ENCODE peak calls at places on chromosomes 6 and 20, in six cellular contexts. K, S, C, E, A and M are unnamed samples.

GRCh38 chr20:6525447-6526303 is 241.8 kb upstream of the BMP2 start:
- DNase-seq in K (no peak), S (peak), C (no peak), E (peak), A (no peak), M (peak)

GRCh38 chr6:159233365-159234101 is 64.3 kb downstream of the FNDC1 start:
- DNase-seq in K (no peak), S (no peak), C (peak), E (no peak), A (no peak), M (peak)

GRCh38 chr20:51128198-51128597 is 105.3 kb upstream of the KCNG1 start:
- DNase-seq in K (no peak), S (peak), C (no peak), E (peak), A (no peak), M (peak)

GRCh38 chr6:150301871-150302800 is 66.7 kb upstream of the IYD start:
- DNase-seq in K (no peak), S (peak), C (no peak), E (peak), A (peak), M (no peak)

GRCh38 chr6:26383624-26384417 is 913 bp downstream of the BTN2A2 start:
- DNase-seq in K (no peak), S (peak), C (peak), E (peak), A (no peak), M (peak)

GRCh38 chr6:122997541-122998150 is 1.6 kb downstream of the CLVS2 start:
- DNase-seq in K (no peak), S (no peak), C (no peak), E (no peak), A (no peak), M (no peak)

GRCh38 chr20:14488756-14489479 is 151.5 kb upstream of the FLRT3 start:
- DNase-seq in K (no peak), S (no peak), C (no peak), E (no peak), A (no peak), M (no peak)

GRCh38 chr6:116973992-116974391 is 97.0 kb downstream of the RFX6 start:
- DNase-seq in K (no peak), S (no peak), C (no peak), E (no peak), A (no peak), M (no peak)

GRCh38 chr20:15930324-15931305 is 642.6 kb downstream of the KIF16B start:
- DNase-seq in K (peak), S (peak), C (no peak), E (peak), A (peak), M (no peak)

GRCh38 chr20:46164166-46164565 is 46.1 kb downstream of the CD40 start:
- DNase-seq in K (no peak), S (no peak), C (no peak), E (no peak), A (no peak), M (no peak)

GRCh38 chr20:60132827-60133549 is 174.8 kb downstream of the CDH26 start:
- DNase-seq in K (no peak), S (no peak), C (no peak), E (no peak), A (no peak), M (no peak)

GRCh38 chr20:39829255-39829654 is 859.8 kb downstream of the MAFB start:
- DNase-seq in K (peak), S (peak), C (peak), E (no peak), A (no peak), M (peak)

GRCh38 chr20:12925214-12925755 is 83.5 kb upstream of the SPTLC3 start:
- DNase-seq in K (peak), S (peak), C (peak), E (peak), A (peak), M (peak)

GRCh38 chr20:64228751-64229518 is 26.6 kb upstream of the PCMTD2 start:
- DNase-seq in K (no peak), S (no peak), C (no peak), E (no peak), A (no peak), M (no peak)

GRCh38 chr6:83055366-83055964 is 10.2 kb downstream of the UBE3D start:
- DNase-seq in K (peak), S (peak), C (peak), E (peak), A (peak), M (peak)

GRCh38 chr6:7909323-7910276 is 988 bp downstream of the TXNDC5 start:
- DNase-seq in K (peak), S (peak), C (peak), E (peak), A (peak), M (peak)

GRCh38 chr6:32057966-32058365 is 19.8 kb downstream of the CYP21A2 start:
- DNase-seq in K (no peak), S (no peak), C (no peak), E (no peak), A (no peak), M (no peak)

GRCh38 chr6:151141685-151142084 is 98.1 kb upstream of the AKAP12 start:
- DNase-seq in K (no peak), S (no peak), C (no peak), E (peak), A (no peak), M (no peak)

GRCh38 chr6:44038543-44039065 is 88.6 kb downstream of the MRPL14 start:
- DNase-seq in K (no peak), S (no peak), C (no peak), E (no peak), A (no peak), M (no peak)

GRCh38 chr20:51931321-51931720 is 129.0 kb upstream of the SALL4 start:
- DNase-seq in K (peak), S (no peak), C (no peak), E (no peak), A (no peak), M (no peak)

GRCh38 chr6:101613556-101613955 is 220.0 kb downstream of the GRIK2 start:
- DNase-seq in K (no peak), S (no peak), C (no peak), E (no peak), A (no peak), M (no peak)

GRCh38 chr20:38723069-38723981 is 961 bp upstream of the SLC32A1 start:
- DNase-seq in K (no peak), S (no peak), C (peak), E (no peak), A (no peak), M (peak)

GRCh38 chr6:165649701-165650137 is 13.3 kb downstream of the PDE10A start:
- DNase-seq in K (no peak), S (peak), C (no peak), E (peak), A (no peak), M (no peak)

GRCh38 chr20:57205625-57206219 is 60.7 kb downstream of the BMP7 start:
- DNase-seq in K (no peak), S (peak), C (no peak), E (peak), A (peak), M (no peak)

GRCh38 chr6:10297825-10298224 is 117.0 kb downstream of the TFAP2A start:
- DNase-seq in K (no peak), S (peak), C (no peak), E (peak), A (peak), M (no peak)

GRCh38 chr20:47353697-47354387 is 2.7 kb downstream of the ZMYND8 start:
- DNase-seq in K (no peak), S (no peak), C (no peak), E (peak), A (no peak), M (no peak)

GRCh38 chr6:150418825-150419594 is 50.2 kb downstream of the IYD start:
- DNase-seq in K (peak), S (peak), C (peak), E (peak), A (peak), M (peak)

GRCh38 chr6:12313311-12313991 is 23.3 kb downstream of the EDN1 start:
- DNase-seq in K (no peak), S (no peak), C (no peak), E (no peak), A (peak), M (no peak)

GRCh38 chr6:45586216-45587171 is 208.8 kb upstream of the SUPT3H start:
- DNase-seq in K (no peak), S (no peak), C (peak), E (no peak), A (no peak), M (no peak)

GRCh38 chr6:42279144-42279781 is 61.6 kb upstream of the MRPS10 start:
- DNase-seq in K (no peak), S (peak), C (no peak), E (no peak), A (no peak), M (no peak)

GRCh38 chr6:150142657-150143501 is at the start of gene PPP1R14C:
- DNase-seq in K (peak), S (no peak), C (peak), E (no peak), A (peak), M (peak)

GRCh38 chr6:121934461-121934860 is 465.0 kb upstream of the HSF2 start:
- DNase-seq in K (no peak), S (no peak), C (no peak), E (no peak), A (no peak), M (no peak)

GRCh38 chr6:121932071-121933009 is 467.1 kb upstream of the HSF2 start:
- DNase-seq in K (peak), S (peak), C (peak), E (peak), A (peak), M (peak)
- H2BK120ac ChIP-seq in K (no peak), S (peak), C (peak), E (no peak), A (no peak), M (no peak)

DNA sequence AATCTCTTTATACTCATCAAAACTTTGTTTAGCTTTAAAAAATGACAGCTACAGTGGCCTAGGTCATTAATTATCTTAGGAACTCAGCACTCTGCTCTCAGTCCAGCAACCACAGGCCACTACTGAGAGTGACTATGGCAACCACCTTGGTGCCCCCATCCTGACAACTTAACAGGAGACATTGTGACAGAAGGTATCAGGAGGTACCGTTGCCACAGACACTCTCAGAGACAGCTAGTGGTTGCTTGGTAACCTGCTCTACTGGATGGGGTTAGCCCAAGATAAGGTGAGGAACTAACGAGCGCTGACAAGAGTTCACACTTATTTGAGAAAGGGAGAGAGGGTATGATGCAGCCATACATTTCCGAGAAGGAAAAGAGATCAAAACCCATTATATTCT is 76.1 kb upstream of the TFAP2D start:
- DNase-seq in K (no peak), S (no peak), C (no peak), E (no peak), A (no peak), M (no peak)
- H3K18ac ChIP-seq in K (no peak), S (no peak), C (no peak), E (no peak), A (no peak), M (no peak)

DNA sequence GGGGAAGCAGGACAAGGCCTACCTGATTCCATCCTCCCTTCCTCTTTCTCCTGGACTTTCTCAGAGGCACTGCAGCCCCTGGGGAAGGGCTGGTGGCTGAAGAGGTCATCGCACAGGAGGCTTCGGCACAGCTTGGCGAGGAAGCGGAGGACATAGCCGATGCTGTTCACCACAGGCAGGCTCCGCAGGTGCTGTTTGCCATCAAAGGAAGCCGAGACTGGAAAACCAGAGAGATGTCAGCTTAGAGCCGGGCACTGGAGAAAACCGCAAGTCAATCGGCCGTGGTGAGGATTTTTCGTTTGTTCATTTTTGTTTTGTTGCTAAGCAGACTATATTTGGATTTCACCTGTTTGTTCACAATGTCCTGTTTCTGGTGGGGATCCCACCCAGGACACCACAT is 79.2 kb downstream of the SCML4 start:
- DNase-seq in K (no peak), S (no peak), C (no peak), E (no peak), A (no peak), M (no peak)
- H4K91ac ChIP-seq in K (no peak), S (no peak), C (no peak), E (no peak), A (no peak), M (no peak)

DNA sequence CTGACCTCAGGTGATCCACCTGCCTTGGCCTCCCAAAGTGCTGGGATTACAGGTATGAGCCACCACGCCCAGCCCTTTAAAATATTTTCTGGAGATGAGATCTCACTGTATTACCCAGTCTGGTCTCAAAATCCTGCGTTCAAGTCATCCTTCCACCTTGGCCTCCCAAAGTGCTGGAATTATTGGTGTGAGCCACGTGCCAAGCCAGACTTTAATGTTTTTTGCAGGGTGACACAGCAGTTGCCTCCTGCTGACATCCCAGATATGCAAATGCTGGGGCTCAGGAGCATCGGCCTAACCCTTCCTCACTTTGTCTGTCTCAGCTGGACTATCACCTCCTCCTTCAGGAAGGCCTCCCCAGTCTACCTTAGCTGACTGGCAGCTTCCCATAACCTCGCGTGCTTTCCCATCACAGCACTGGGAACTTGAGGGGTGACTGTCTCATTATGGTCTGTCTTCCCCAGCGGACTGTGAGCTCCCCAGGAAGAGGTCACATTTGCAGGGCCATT is 14.3 kb upstream of the ID1 start:
- DNase-seq in K (no peak), S (no peak), C (no peak), E (no peak), A (peak), M (peak)
- H2BK120ac ChIP-seq in K (no peak), S (peak), C (peak), E (no peak), A (peak), M (no peak)